ENCODE peak calls at places on chromosomes 2 and 18, in nine cellular contexts. O is left ventricle myocardium inferior; G is SK-MEL-5; P is PC-3; F is D721Med; J is kidney; L is OCI-LY7; R is fibroblast of the aortic adventitia; Z is activated naive CD8-positive, alpha-beta T cell treated with anti-CD3 and anti-CD28 coated beads, Interleukin-2, amount 50 U/mL, for 24 hours. W is an unnamed sample.

GRCh38 chr2:187383043-187383800 is 64.8 kb downstream of the CALCRL start:
- DNase-seq in O (no peak), Z (no peak), G (no peak), J (no peak), F (no peak), R (peak), P (no peak), L (no peak), W (no peak)

GRCh38 chr2:83342860-83343329 is 1116.2 kb downstream of the SUCLG1 start:
- DNase-seq in O (no peak), G (no peak), L (peak), F (no peak), J (no peak), R (no peak), Z (no peak), P (no peak), W (no peak)

GRCh38 chr2:46134531-46135229 is 162.5 kb upstream of the EPAS1 start:
- DNase-seq in R (peak), L (no peak), P (no peak), F (no peak), Z (no peak), G (no peak), J (peak), O (peak), W (peak)

GRCh38 chr2:211014376-211014775 is 458.0 kb downstream of the CPS1 start:
- DNase-seq in G (peak), Z (no peak), R (no peak), J (no peak), O (no peak), P (no peak), L (no peak), F (no peak), W (no peak)

GRCh38 chr2:56448403-56448998 is 264.7 kb downstream of the CCDC85A start:
- DNase-seq in P (peak), O (no peak), R (peak), J (no peak), F (no peak), L (no peak), Z (no peak), G (no peak), W (peak)

GRCh38 chr18:35511428-35511827 is 13.7 kb upstream of the INO80C start:
- DNase-seq in Z (no peak), G (no peak), L (no peak), R (no peak), F (peak), P (no peak), J (no peak), O (no peak), W (no peak)

GRCh38 chr2:232588680-232589585 is 38.4 kb downstream of the EIF4E2 start:
- DNase-seq in O (peak), P (peak), G (no peak), Z (no peak), F (no peak), R (peak), J (peak), L (no peak), W (peak)

GRCh38 chr2:28580078-28580477 is 84.2 kb downstream of the PLB1 start:
- DNase-seq in F (no peak), Z (no peak), R (no peak), P (no peak), J (no peak), L (no peak), G (no peak), O (no peak), W (no peak)

GRCh38 chr18:56983275-56983992 is 163.5 kb upstream of the BOD1L2 start:
- DNase-seq in L (no peak), J (no peak), P (no peak), F (no peak), O (no peak), G (no peak), R (no peak), Z (no peak), W (no peak)

GRCh38 chr2:37671816-37672103 is 318 bp upstream of the CDC42EP3 start:
- DNase-seq in F (no peak), Z (no peak), R (no peak), G (no peak), J (no peak), L (no peak), P (no peak), O (no peak), W (no peak)

GRCh38 chr2:40507429-40507828 is 55.5 kb upstream of the SLC8A1 start:
- DNase-seq in O (no peak), F (no peak), Z (no peak), L (peak), J (no peak), P (no peak), R (no peak), G (no peak), W (no peak)

GRCh38 chr2:127592761-127593227 is 53.2 kb upstream of the GPR17 start:
- DNase-seq in Z (no peak), G (no peak), L (no peak), R (no peak), P (no peak), F (no peak), O (no peak), J (no peak), W (no peak)

GRCh38 chr2:182866461-182867369 is at the start of gene FRZB:
- DNase-seq in L (no peak), G (no peak), J (peak), Z (peak), F (no peak), O (peak), P (peak), R (peak), W (no peak)

GRCh38 chr2:196247114-196247978 is 76.0 kb upstream of the STK17B start:
- DNase-seq in R (peak), L (no peak), P (no peak), Z (no peak), F (no peak), O (no peak), G (no peak), J (no peak), W (no peak)

GRCh38 chr2:179622635-179623034 is 238.8 kb downstream of the ZNF385B start:
- DNase-seq in Z (no peak), L (no peak), P (no peak), G (no peak), R (no peak), J (no peak), F (no peak), O (peak), W (no peak)

GRCh38 chr18:57856707-57857280 is 53.7 kb upstream of the ATP8B1 start:
- DNase-seq in L (no peak), O (no peak), F (no peak), J (no peak), G (no peak), R (no peak), P (no peak), Z (no peak), W (no peak)

GRCh38 chr18:61350578-61350977 is 17.3 kb downstream of the CDH20 start:
- DNase-seq in P (peak), O (no peak), L (no peak), Z (no peak), G (no peak), R (no peak), J (no peak), F (no peak), W (peak)

GRCh38 chr18:23038712-23039111 is 96.6 kb upstream of the CABLES1 start:
- DNase-seq in R (peak), F (no peak), L (no peak), J (no peak), P (peak), Z (no peak), G (peak), O (no peak), W (peak)

GRCh38 chr2:219171231-219171651 is 1.4 kb upstream of the SLC23A3 start:
- DNase-seq in G (peak), R (peak), O (peak), J (peak), Z (peak), L (peak), F (peak), P (peak), W (peak)

GRCh38 chr2:189312643-189313042 is 128.6 kb upstream of the WDR75 start:
- DNase-seq in R (no peak), L (no peak), J (no peak), P (no peak), F (no peak), Z (no peak), G (no peak), O (no peak), W (no peak)

GRCh38 chr2:13638181-13638580 is 921.4 kb downstream of the TRIB2 start:
- DNase-seq in O (no peak), P (peak), L (no peak), R (no peak), Z (no peak), F (no peak), G (no peak), J (no peak), W (no peak)

GRCh38 chr18:44897445-44898215 is 216.9 kb downstream of the SETBP1 start:
- DNase-seq in R (no peak), O (no peak), L (no peak), F (no peak), P (no peak), G (no peak), Z (no peak), J (no peak), W (no peak)

GRCh38 chr2:126658910-126659613 is 3.1 kb downstream of the GYPC start:
- DNase-seq in G (peak), L (peak), O (peak), J (peak), P (no peak), Z (peak), R (peak), F (no peak), W (no peak)

GRCh38 chr2:44455877-44456276 is 94.1 kb downstream of the CAMKMT start:
- DNase-seq in L (no peak), J (no peak), F (no peak), Z (no peak), G (no peak), R (no peak), O (no peak), P (no peak), W (no peak)

GRCh38 chr2:16507655-16508054 is 158.0 kb downstream of the CYRIA start:
- DNase-seq in Z (no peak), F (no peak), O (no peak), G (no peak), P (no peak), L (no peak), J (no peak), R (no peak), W (no peak)

GRCh38 chr18:22223961-22224322 is 54.6 kb downstream of the GATA6 start:
- DNase-seq in J (no peak), Z (no peak), O (no peak), P (no peak), L (no peak), F (no peak), G (no peak), R (no peak), W (no peak)

GRCh38 chr2:10700078-10700803 is 10.5 kb upstream of the NOL10 start:
- DNase-seq in Z (no peak), J (no peak), F (no peak), R (no peak), O (no peak), L (no peak), P (peak), G (no peak), W (no peak)

W was measured in MCF 10A.